ENCODE peak calls at places on chromosome 10, in nine cellular contexts. N is T-helper 9 cell; P is WERI-Rb-1; I is lower lobe of right lung; O is left ventricle myocardium superior; G is small intestine; W is lung; H is stimulated activated CD4-positive, alpha-beta T cell treated with anti-CD3 and anti-CD28 coated beads, Interleukin-12 subunit alpha, Interleukin-12 subunit beta, amount 100 ng/mL, for 4 hours; S is fibroblast of lung. V is an unnamed sample.

GRCh38 chr10:24097771-24098207 is 111.1 kb upstream of the KIAA1217 start:
- DNase-seq in N (no peak), P (no peak), I (no peak), O (no peak), G (no peak), W (no peak), H (no peak), S (peak), V (no peak)

GRCh38 chr10:11874568-11875182 is 51.5 kb downstream of the PROSER2 start:
- DNase-seq in N (no peak), P (no peak), I (no peak), O (peak), G (peak), W (peak), H (peak), S (peak), V (peak)

GRCh38 chr10:2146079-2146478 is 408.8 kb upstream of the ADARB2 start:
- DNase-seq in N (no peak), P (no peak), I (no peak), O (no peak), G (no peak), W (no peak), H (no peak), S (no peak), V (no peak)

GRCh38 chr10:48900296-48900695 is 39.3 kb downstream of the LRRC18 start:
- DNase-seq in N (no peak), P (no peak), I (no peak), O (no peak), G (no peak), W (no peak), H (no peak), S (no peak), V (no peak)

GRCh38 chr10:26031300-26031699 is 97.3 kb downstream of the MYO3A start:
- DNase-seq in N (no peak), P (no peak), I (no peak), O (no peak), G (no peak), W (no peak), H (no peak), S (no peak), V (no peak)

GRCh38 chr10:18005445-18005780 is 53.7 kb downstream of the SLC39A12 start:
- DNase-seq in N (no peak), P (no peak), I (no peak), O (no peak), G (no peak), W (no peak), H (no peak), S (no peak), V (no peak)

GRCh38 chr10:58979713-58980112 is 196.7 kb upstream of the PHYHIPL start:
- DNase-seq in N (no peak), P (no peak), I (no peak), O (no peak), G (no peak), W (no peak), H (no peak), S (no peak), V (no peak)

GRCh38 chr10:114024876-114025609 is 18.6 kb upstream of the ADRB1 start:
- DNase-seq in N (no peak), P (peak), I (no peak), O (no peak), G (peak), W (no peak), H (no peak), S (peak), V (peak)

GRCh38 chr10:72702868-72703581 is 11.1 kb downstream of the MCU start:
- DNase-seq in N (no peak), P (no peak), I (no peak), O (no peak), G (peak), W (no peak), H (no peak), S (peak), V (no peak)

GRCh38 chr10:24209421-24209770 is 458 bp downstream of the KIAA1217 start:
- DNase-seq in N (no peak), P (peak), I (no peak), O (no peak), G (peak), W (no peak), H (no peak), S (peak), V (peak)

V was measured in stimulated activated naive CD8-positive, alpha-beta T cell treated with anti-CD3 and anti-CD28 coated beads, Interleukin-15, amount 100 ng/mL, for 72 hours.